ENCODE peak calls at places on chromosomes 12 and 14, in six cellular contexts. One of them, this sample, is unnamed.

GRCh38 chr12:122190842-122191668 is 8.1 kb downstream of the LRRC43 start:
- DNase-seq in K562: peak
- DNase-seq in fibroblast of lung: peak
- DNase-seq in HCT116: peak
- DNase-seq in hepatocyte: peak
- DNase-seq in A549: peak
- DNase-seq in this sample: peak

GRCh38 chr12:50734409-50735263 is 29.3 kb upstream of the ATF1 start:
- DNase-seq in K562: peak
- DNase-seq in fibroblast of lung: peak
- DNase-seq in HCT116: peak
- DNase-seq in hepatocyte: peak
- DNase-seq in A549: peak
- DNase-seq in this sample: peak

GRCh38 chr14:84826349-84826748 is 703.6 kb upstream of the FLRT2 start:
- DNase-seq in K562: no peak
- DNase-seq in fibroblast of lung: no peak
- DNase-seq in HCT116: no peak
- DNase-seq in hepatocyte: no peak
- DNase-seq in A549: no peak
- DNase-seq in this sample: peak

GRCh38 chr12:131827961-131828534 is at the start of gene MMP17:
- DNase-seq in K562: peak
- DNase-seq in fibroblast of lung: peak
- DNase-seq in HCT116: no peak
- DNase-seq in hepatocyte: peak
- DNase-seq in A549: peak
- DNase-seq in this sample: peak

GRCh38 chr14:50551877-50552276 is 8.1 kb upstream of the ATL1 start:
- DNase-seq in K562: no peak
- DNase-seq in fibroblast of lung: no peak
- DNase-seq in HCT116: no peak
- DNase-seq in hepatocyte: no peak
- DNase-seq in A549: no peak
- DNase-seq in this sample: no peak

GRCh38 chr12:122969657-122970056 is 3.4 kb upstream of the ABCB9 start:
- DNase-seq in K562: no peak
- DNase-seq in fibroblast of lung: no peak
- DNase-seq in HCT116: no peak
- DNase-seq in hepatocyte: no peak
- DNase-seq in A549: no peak
- DNase-seq in this sample: no peak

GRCh38 chr12:24853588-24853987 is 95.3 kb downstream of the BCAT1 start:
- DNase-seq in K562: no peak
- DNase-seq in fibroblast of lung: peak
- DNase-seq in HCT116: no peak
- DNase-seq in hepatocyte: no peak
- DNase-seq in A549: no peak
- DNase-seq in this sample: peak

GRCh38 chr12:77861317-77861716 is 30.6 kb downstream of the NAV3 start:
- DNase-seq in K562: no peak
- DNase-seq in fibroblast of lung: no peak
- DNase-seq in HCT116: no peak
- DNase-seq in hepatocyte: no peak
- DNase-seq in A549: no peak
- DNase-seq in this sample: no peak

GRCh38 chr14:24398298-24398942 is 383 bp upstream of the NYNRIN start:
- DNase-seq in K562: no peak
- DNase-seq in fibroblast of lung: peak
- DNase-seq in HCT116: no peak
- DNase-seq in hepatocyte: peak
- DNase-seq in A549: no peak
- DNase-seq in this sample: peak

GRCh38 chr14:97638864-97639263 is 841.7 kb downstream of the VRK1 start:
- DNase-seq in K562: no peak
- DNase-seq in fibroblast of lung: no peak
- DNase-seq in HCT116: no peak
- DNase-seq in hepatocyte: no peak
- DNase-seq in A549: no peak
- DNase-seq in this sample: no peak

GRCh38 chr12:85466906-85467305 is 186.9 kb downstream of the ALX1 start:
- DNase-seq in K562: no peak
- DNase-seq in fibroblast of lung: peak
- DNase-seq in HCT116: no peak
- DNase-seq in hepatocyte: no peak
- DNase-seq in A549: no peak
- DNase-seq in this sample: no peak

GRCh38 chr12:85462888-85463287 is 182.9 kb downstream of the ALX1 start:
- DNase-seq in K562: no peak
- DNase-seq in fibroblast of lung: no peak
- DNase-seq in HCT116: no peak
- DNase-seq in hepatocyte: no peak
- DNase-seq in A549: no peak
- DNase-seq in this sample: no peak

DNA sequence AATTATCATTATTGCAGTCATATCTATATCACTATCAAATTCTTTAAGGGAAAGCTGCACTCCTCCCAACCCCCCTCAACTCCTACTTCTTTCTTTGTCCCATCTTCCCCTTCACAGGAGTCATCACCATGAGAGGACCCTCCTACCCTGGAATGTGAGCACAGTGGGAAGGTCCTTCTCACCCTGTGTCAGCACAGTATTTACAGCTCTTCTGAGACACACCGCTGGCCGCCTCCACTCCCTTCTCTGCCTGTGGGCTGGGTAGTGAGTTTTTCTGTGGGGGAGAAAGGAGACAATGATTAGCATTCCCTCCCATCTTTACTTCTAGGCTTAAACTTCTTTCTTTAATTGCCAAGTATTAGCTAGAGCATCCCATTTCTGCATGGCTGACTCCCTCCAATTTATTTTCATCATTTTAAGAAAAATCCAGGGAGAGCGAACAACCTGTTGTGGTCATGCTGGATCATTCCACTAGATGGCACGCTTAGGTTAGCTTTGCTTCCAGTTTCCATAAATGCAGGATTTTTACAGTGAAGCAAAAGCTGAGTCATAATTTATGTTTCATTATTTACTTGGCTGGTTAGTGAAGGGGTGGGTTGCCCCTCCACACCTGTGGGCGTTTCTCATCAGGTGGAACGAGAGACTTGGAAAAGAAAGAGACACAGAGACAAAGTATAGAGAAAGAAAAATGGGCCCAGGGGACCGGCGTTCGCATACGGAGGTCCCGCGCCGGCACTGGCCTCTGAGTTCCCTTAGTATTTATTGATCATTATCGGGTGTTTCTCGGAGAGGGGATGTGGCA is 188.5 kb downstream of the ALX1 start:
- DNase-seq in K562: no peak
- DNase-seq in fibroblast of lung: peak
- DNase-seq in HCT116: peak
- DNase-seq in hepatocyte: peak
- DNase-seq in A549: peak
- DNase-seq in this sample: peak
- H3K4me2 ChIP-seq in K562: no peak
- H3K4me2 ChIP-seq in fibroblast of lung: peak
- H3K4me2 ChIP-seq in HCT116: no peak
- H3K4me2 ChIP-seq in hepatocyte: peak
- H3K4me2 ChIP-seq in A549: peak
- H3K4me2 ChIP-seq in this sample: peak

GRCh38 chr12:119158004-119158776 is 20.5 kb upstream of the HSPB8 start:
- DNase-seq in K562: no peak
- DNase-seq in fibroblast of lung: no peak
- DNase-seq in HCT116: no peak
- DNase-seq in hepatocyte: no peak
- DNase-seq in A549: no peak
- DNase-seq in this sample: no peak
- H3K4me2 ChIP-seq in K562: no peak
- H3K4me2 ChIP-seq in fibroblast of lung: no peak
- H3K4me2 ChIP-seq in HCT116: no peak
- H3K4me2 ChIP-seq in hepatocyte: no peak
- H3K4me2 ChIP-seq in A549: no peak
- H3K4me2 ChIP-seq in this sample: no peak

GRCh38 chr14:37792124-37792523 is 196.7 kb downstream of the TTC6 start:
- DNase-seq in K562: no peak
- DNase-seq in fibroblast of lung: no peak
- DNase-seq in HCT116: no peak
- DNase-seq in hepatocyte: no peak
- DNase-seq in A549: no peak
- DNase-seq in this sample: no peak

GRCh38 chr14:37791384-37792036 is 196.1 kb downstream of the TTC6 start:
- DNase-seq in K562: no peak
- DNase-seq in fibroblast of lung: no peak
- DNase-seq in HCT116: no peak
- DNase-seq in hepatocyte: no peak
- DNase-seq in A549: no peak
- DNase-seq in this sample: no peak

DNA sequence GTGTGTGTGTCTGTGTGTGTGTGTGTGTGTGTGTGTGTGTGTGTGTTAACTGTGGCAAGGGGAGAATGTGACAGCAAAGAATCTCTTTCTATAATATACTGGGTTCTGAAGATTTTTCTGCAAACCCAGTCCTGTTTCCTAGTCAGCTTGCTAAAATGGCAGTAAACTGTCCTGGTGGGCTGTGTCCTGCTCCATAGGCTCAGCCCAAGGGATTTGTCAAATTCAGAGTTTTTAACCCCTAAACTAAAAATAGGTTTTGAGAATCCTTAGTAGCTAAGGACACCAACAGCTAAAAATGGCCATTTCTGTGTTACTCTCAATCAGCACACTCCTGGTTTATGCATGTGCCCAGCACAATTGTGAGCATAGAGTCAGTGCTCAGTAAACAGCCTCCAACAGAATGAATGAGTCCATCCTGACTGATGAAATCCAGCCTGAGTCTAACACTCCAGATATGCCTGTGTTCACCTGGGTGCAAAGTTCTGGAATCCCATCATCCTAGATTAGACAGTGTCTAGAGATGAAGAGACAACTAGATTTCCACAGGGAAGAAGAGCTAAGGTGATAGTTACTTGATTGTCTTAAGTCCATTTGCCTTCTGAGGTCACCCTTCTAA is 192.6 kb downstream of the TTC6 start:
- DNase-seq in K562: no peak
- DNase-seq in fibroblast of lung: no peak
- DNase-seq in HCT116: no peak
- DNase-seq in hepatocyte: no peak
- DNase-seq in A549: no peak
- DNase-seq in this sample: no peak
- H3K4me2 ChIP-seq in K562: no peak
- H3K4me2 ChIP-seq in fibroblast of lung: no peak
- H3K4me2 ChIP-seq in HCT116: no peak
- H3K4me2 ChIP-seq in hepatocyte: no peak
- H3K4me2 ChIP-seq in A549: no peak
- H3K4me2 ChIP-seq in this sample: no peak

GRCh38 chr14:53670701-53671100 is 285.9 kb downstream of the BMP4 start:
- DNase-seq in K562: no peak
- DNase-seq in fibroblast of lung: peak
- DNase-seq in HCT116: no peak
- DNase-seq in hepatocyte: peak
- DNase-seq in A549: no peak
- DNase-seq in this sample: no peak
- H3K4me2 ChIP-seq in K562: no peak
- H3K4me2 ChIP-seq in fibroblast of lung: no peak
- H3K4me2 ChIP-seq in HCT116: no peak
- H3K4me2 ChIP-seq in hepatocyte: no peak
- H3K4me2 ChIP-seq in A549: no peak
- H3K4me2 ChIP-seq in this sample: no peak

DNA sequence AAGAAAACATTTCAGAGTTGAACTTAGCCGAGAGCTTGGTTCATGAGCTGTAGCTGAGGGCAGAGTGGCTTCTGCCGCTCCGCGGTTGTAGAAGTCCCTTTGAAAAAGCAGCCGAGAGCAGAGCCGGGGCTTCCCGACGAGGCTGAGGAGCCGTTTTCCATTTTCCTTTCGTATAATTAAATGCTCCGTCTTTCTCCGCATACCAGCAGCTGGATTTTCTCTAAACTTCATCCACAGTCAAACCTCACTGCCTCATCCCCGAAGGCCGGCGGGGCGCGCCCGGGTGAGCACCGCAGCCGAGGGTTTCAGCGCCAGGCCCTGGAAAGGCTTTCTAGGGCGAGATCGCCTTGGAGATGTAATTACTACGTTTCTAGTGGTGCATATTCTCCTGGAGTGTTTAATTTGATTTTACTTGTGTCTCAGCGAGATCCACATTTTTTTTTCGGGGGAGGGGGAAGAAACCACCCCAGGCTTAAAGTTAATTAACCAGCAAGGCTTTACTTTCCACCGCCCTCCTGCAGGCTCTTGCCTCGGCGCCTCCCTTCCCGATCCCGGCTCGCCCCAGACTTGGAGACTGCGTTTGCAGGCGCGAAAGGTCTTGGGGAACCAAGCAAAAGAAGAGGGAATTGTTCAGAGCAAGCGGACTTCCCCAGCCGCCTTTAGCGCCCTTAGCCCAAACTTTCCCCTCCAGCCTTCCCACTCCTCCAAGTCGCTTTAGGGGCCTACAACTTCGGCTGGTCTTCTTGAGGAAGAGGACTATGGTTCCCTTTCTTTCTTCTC is 2.9 kb upstream of the HOXC13 start:
- DNase-seq in K562: no peak
- DNase-seq in fibroblast of lung: no peak
- DNase-seq in HCT116: no peak
- DNase-seq in hepatocyte: no peak
- DNase-seq in A549: no peak
- DNase-seq in this sample: no peak
- H3K4me2 ChIP-seq in K562: no peak
- H3K4me2 ChIP-seq in fibroblast of lung: no peak
- H3K4me2 ChIP-seq in HCT116: no peak
- H3K4me2 ChIP-seq in hepatocyte: peak
- H3K4me2 ChIP-seq in A549: no peak
- H3K4me2 ChIP-seq in this sample: no peak

GRCh38 chr14:95125156-95125555 is 32.2 kb downstream of the DICER1 start:
- DNase-seq in K562: no peak
- DNase-seq in fibroblast of lung: no peak
- DNase-seq in HCT116: no peak
- DNase-seq in hepatocyte: no peak
- DNase-seq in A549: no peak
- DNase-seq in this sample: no peak

GRCh38 chr14:95123895-95124579 is 33.3 kb downstream of the DICER1 start:
- DNase-seq in K562: no peak
- DNase-seq in fibroblast of lung: no peak
- DNase-seq in HCT116: no peak
- DNase-seq in hepatocyte: no peak
- DNase-seq in A549: no peak
- DNase-seq in this sample: no peak

GRCh38 chr14:95119336-95119735 is 38.0 kb downstream of the DICER1 start:
- DNase-seq in K562: no peak
- DNase-seq in fibroblast of lung: no peak
- DNase-seq in HCT116: no peak
- DNase-seq in hepatocyte: no peak
- DNase-seq in A549: no peak
- DNase-seq in this sample: no peak

GRCh38 chr14:95125951-95126350 is 31.4 kb downstream of the DICER1 start:
- DNase-seq in K562: no peak
- DNase-seq in fibroblast of lung: no peak
- DNase-seq in HCT116: no peak
- DNase-seq in hepatocyte: no peak
- DNase-seq in A549: no peak
- DNase-seq in this sample: no peak

GRCh38 chr14:95121911-95122696 is 35.2 kb downstream of the DICER1 start:
- DNase-seq in K562: no peak
- DNase-seq in fibroblast of lung: no peak
- DNase-seq in HCT116: no peak
- DNase-seq in hepatocyte: no peak
- DNase-seq in A549: no peak
- DNase-seq in this sample: peak
- H3K4me2 ChIP-seq in K562: no peak
- H3K4me2 ChIP-seq in fibroblast of lung: no peak
- H3K4me2 ChIP-seq in HCT116: no peak
- H3K4me2 ChIP-seq in hepatocyte: no peak
- H3K4me2 ChIP-seq in A549: no peak
- H3K4me2 ChIP-seq in this sample: no peak